ENCODE peak calls at places on chromosome 6, in four cellular contexts. One of them, this sample, is unnamed.

GRCh38 chr6:144730088-144730640 is 445.0 kb downstream of the UTRN start:
- DNase-seq in stimulated activated CD8-positive, alpha-beta memory T cell treated with anti-CD3 and anti-CD28 coated beads, Interleukin-15, amount 100 ng/mL, for 1 hour: no peak
- DNase-seq in heart right ventricle: no peak
- DNase-seq in NCI-H2029: no peak
- DNase-seq in this sample: no peak

GRCh38 chr6:35128496-35128895 is 12.6 kb downstream of the TCP11 start:
- DNase-seq in stimulated activated CD8-positive, alpha-beta memory T cell treated with anti-CD3 and anti-CD28 coated beads, Interleukin-15, amount 100 ng/mL, for 1 hour: no peak
- DNase-seq in heart right ventricle: no peak
- DNase-seq in NCI-H2029: no peak
- DNase-seq in this sample: no peak

GRCh38 chr6:99933129-99933528 is 60.9 kb downstream of the MCHR2 start:
- DNase-seq in stimulated activated CD8-positive, alpha-beta memory T cell treated with anti-CD3 and anti-CD28 coated beads, Interleukin-15, amount 100 ng/mL, for 1 hour: no peak
- DNase-seq in heart right ventricle: no peak
- DNase-seq in NCI-H2029: no peak
- DNase-seq in this sample: no peak

GRCh38 chr6:3970097-3970496 is 108.8 kb downstream of the FAM217A start:
- DNase-seq in stimulated activated CD8-positive, alpha-beta memory T cell treated with anti-CD3 and anti-CD28 coated beads, Interleukin-15, amount 100 ng/mL, for 1 hour: no peak
- DNase-seq in heart right ventricle: no peak
- DNase-seq in NCI-H2029: no peak
- DNase-seq in this sample: no peak

GRCh38 chr6:81838031-81838430 is 85.5 kb upstream of the TENT5A start:
- DNase-seq in stimulated activated CD8-positive, alpha-beta memory T cell treated with anti-CD3 and anti-CD28 coated beads, Interleukin-15, amount 100 ng/mL, for 1 hour: no peak
- DNase-seq in heart right ventricle: no peak
- DNase-seq in NCI-H2029: no peak
- DNase-seq in this sample: no peak

GRCh38 chr6:138555294-138555988 is 56.1 kb upstream of the NHSL1 start:
- DNase-seq in stimulated activated CD8-positive, alpha-beta memory T cell treated with anti-CD3 and anti-CD28 coated beads, Interleukin-15, amount 100 ng/mL, for 1 hour: no peak
- DNase-seq in heart right ventricle: no peak
- DNase-seq in NCI-H2029: no peak
- DNase-seq in this sample: no peak

GRCh38 chr6:3226422-3227362 is 761 bp downstream of the TUBB2B start:
- DNase-seq in stimulated activated CD8-positive, alpha-beta memory T cell treated with anti-CD3 and anti-CD28 coated beads, Interleukin-15, amount 100 ng/mL, for 1 hour: no peak
- DNase-seq in heart right ventricle: no peak
- DNase-seq in NCI-H2029: peak
- DNase-seq in this sample: no peak

GRCh38 chr6:129577691-129578090 is 132.3 kb downstream of the ARHGAP18 start:
- DNase-seq in stimulated activated CD8-positive, alpha-beta memory T cell treated with anti-CD3 and anti-CD28 coated beads, Interleukin-15, amount 100 ng/mL, for 1 hour: no peak
- DNase-seq in heart right ventricle: no peak
- DNase-seq in NCI-H2029: no peak
- DNase-seq in this sample: no peak

GRCh38 chr6:148251891-148252290 is 90.7 kb upstream of the SASH1 start:
- DNase-seq in stimulated activated CD8-positive, alpha-beta memory T cell treated with anti-CD3 and anti-CD28 coated beads, Interleukin-15, amount 100 ng/mL, for 1 hour: no peak
- DNase-seq in heart right ventricle: no peak
- DNase-seq in NCI-H2029: no peak
- DNase-seq in this sample: no peak

GRCh38 chr6:10322991-10323390 is 91.9 kb downstream of the TFAP2A start:
- DNase-seq in stimulated activated CD8-positive, alpha-beta memory T cell treated with anti-CD3 and anti-CD28 coated beads, Interleukin-15, amount 100 ng/mL, for 1 hour: no peak
- DNase-seq in heart right ventricle: no peak
- DNase-seq in NCI-H2029: no peak
- DNase-seq in this sample: no peak

GRCh38 chr6:74166849-74167248 is 470.8 kb downstream of the CD109 start:
- DNase-seq in stimulated activated CD8-positive, alpha-beta memory T cell treated with anti-CD3 and anti-CD28 coated beads, Interleukin-15, amount 100 ng/mL, for 1 hour: no peak
- DNase-seq in heart right ventricle: no peak
- DNase-seq in NCI-H2029: no peak
- DNase-seq in this sample: no peak

GRCh38 chr6:167745660-167746376 is 80.9 kb upstream of the AFDN start:
- DNase-seq in stimulated activated CD8-positive, alpha-beta memory T cell treated with anti-CD3 and anti-CD28 coated beads, Interleukin-15, amount 100 ng/mL, for 1 hour: no peak
- DNase-seq in heart right ventricle: no peak
- DNase-seq in NCI-H2029: no peak
- DNase-seq in this sample: no peak

GRCh38 chr6:114096553-114097172 is 125.7 kb upstream of the HDAC2 start:
- DNase-seq in stimulated activated CD8-positive, alpha-beta memory T cell treated with anti-CD3 and anti-CD28 coated beads, Interleukin-15, amount 100 ng/mL, for 1 hour: no peak
- DNase-seq in heart right ventricle: no peak
- DNase-seq in NCI-H2029: peak
- DNase-seq in this sample: peak

GRCh38 chr6:141335476-141335875 is 797.2 kb upstream of the GJE1 start:
- DNase-seq in stimulated activated CD8-positive, alpha-beta memory T cell treated with anti-CD3 and anti-CD28 coated beads, Interleukin-15, amount 100 ng/mL, for 1 hour: no peak
- DNase-seq in heart right ventricle: no peak
- DNase-seq in NCI-H2029: no peak
- DNase-seq in this sample: no peak

GRCh38 chr6:80457044-80457933 is 350.8 kb downstream of the BCKDHB start:
- DNase-seq in stimulated activated CD8-positive, alpha-beta memory T cell treated with anti-CD3 and anti-CD28 coated beads, Interleukin-15, amount 100 ng/mL, for 1 hour: no peak
- DNase-seq in heart right ventricle: peak
- DNase-seq in NCI-H2029: no peak
- DNase-seq in this sample: no peak

GRCh38 chr6:136826216-136826615 is 3.8 kb downstream of the PEX7 start:
- DNase-seq in stimulated activated CD8-positive, alpha-beta memory T cell treated with anti-CD3 and anti-CD28 coated beads, Interleukin-15, amount 100 ng/mL, for 1 hour: no peak
- DNase-seq in heart right ventricle: no peak
- DNase-seq in NCI-H2029: no peak
- DNase-seq in this sample: no peak

GRCh38 chr6:33592595-33593413 is 12.7 kb upstream of the BAK1 start:
- DNase-seq in stimulated activated CD8-positive, alpha-beta memory T cell treated with anti-CD3 and anti-CD28 coated beads, Interleukin-15, amount 100 ng/mL, for 1 hour: no peak
- DNase-seq in heart right ventricle: no peak
- DNase-seq in NCI-H2029: no peak
- DNase-seq in this sample: no peak

GRCh38 chr6:131400054-131400781 is 172.8 kb upstream of the ARG1 start:
- DNase-seq in stimulated activated CD8-positive, alpha-beta memory T cell treated with anti-CD3 and anti-CD28 coated beads, Interleukin-15, amount 100 ng/mL, for 1 hour: no peak
- DNase-seq in heart right ventricle: no peak
- DNase-seq in NCI-H2029: no peak
- DNase-seq in this sample: no peak